ENCODE peak calls at places on chromosomes 13 and 19, in five cellular contexts. I is K562, G is HepG2, W is GM12878, R is H1. T is an unnamed sample.

GRCh38 chr13:40672310-40673060 is 6.0 kb upstream of the FOXO1 start:
- DNase-seq in I (peak), G (peak), W (no peak), R (no peak), T (peak)

GRCh38 chr13:66154981-66155380 is 1075.2 kb downstream of the PCDH9 start:
- DNase-seq in I (no peak), G (no peak), W (no peak), R (no peak), T (no peak)

GRCh38 chr13:57946361-57946760 is 314.8 kb downstream of the PCDH17 start:
- DNase-seq in I (no peak), G (no peak), W (no peak), R (no peak), T (no peak)

GRCh38 chr19:611506-611869 is 21.8 kb downstream of the HCN2 start:
- DNase-seq in I (no peak), G (no peak), W (no peak), R (no peak), T (no peak)

GRCh38 chr13:40613192-40613818 is 53.1 kb downstream of the FOXO1 start:
- DNase-seq in I (no peak), G (no peak), W (peak), R (no peak), T (no peak)

GRCh38 chr13:73998631-73999030 is 135.6 kb downstream of the KLF12 start:
- DNase-seq in I (no peak), G (no peak), W (no peak), R (no peak), T (no peak)

GRCh38 chr13:113638806-113639205 is 19.2 kb downstream of the ATP4B start:
- DNase-seq in I (no peak), G (no peak), W (no peak), R (no peak), T (no peak)

GRCh38 chr19:44002566-44003460 is at the start of gene ZNF230:
- DNase-seq in I (peak), G (peak), W (peak), R (peak), T (peak)

GRCh38 chr19:871446-872265 is 12.2 kb downstream of the CFD start:
- DNase-seq in I (peak), G (peak), W (no peak), R (peak), T (peak)

GRCh38 chr13:37473035-37473434 is 125.5 kb downstream of the POSTN start:
- DNase-seq in I (peak), G (no peak), W (no peak), R (peak), T (peak)

GRCh38 chr19:11437955-11438354 is 2.5 kb downstream of the PRKCSH start:
- DNase-seq in I (no peak), G (no peak), W (no peak), R (no peak), T (no peak)

GRCh38 chr19:45321848-45322247 is 827 bp downstream of the CKM start:
- DNase-seq in I (no peak), G (no peak), W (no peak), R (no peak), T (no peak)

GRCh38 chr19:21750586-21751128 is 16.7 kb downstream of the ZNF100 start:
- DNase-seq in I (no peak), G (no peak), W (no peak), R (no peak), T (no peak)

GRCh38 chr19:5700455-5701092 is 10.5 kb downstream of the RPL36 start:
- DNase-seq in I (no peak), G (no peak), W (no peak), R (no peak), T (peak)

GRCh38 chr13:66943530-66943929 is 286.6 kb downstream of the PCDH9 start:
- DNase-seq in I (no peak), G (no peak), W (no peak), R (no peak), T (no peak)

DNA sequence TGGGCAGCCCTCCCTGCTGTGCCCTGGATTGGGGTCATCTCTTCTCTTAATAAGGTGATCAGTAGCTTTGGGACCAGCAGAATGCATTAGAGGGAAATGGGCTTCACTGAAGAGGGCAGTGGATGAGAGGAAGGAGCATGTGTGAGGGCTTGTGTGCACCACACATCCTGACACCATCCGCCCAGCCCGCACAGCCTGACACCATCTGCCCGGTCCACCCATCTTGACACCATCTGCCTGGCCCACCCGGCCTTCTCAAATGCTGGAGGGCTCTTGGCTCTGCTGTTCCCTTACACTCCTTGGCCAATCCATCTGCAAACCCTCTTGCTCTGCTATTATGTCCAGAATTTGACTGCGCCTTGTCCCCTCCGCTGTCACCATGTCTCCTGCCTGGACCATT is 41.8 kb downstream of the BICRA start:
- DNase-seq in I (no peak), G (no peak), W (no peak), R (no peak), T (no peak)
- TF ChIP-seq CTCF in I (no peak), G (no peak), W (no peak), R (no peak), T (no peak)

GRCh38 chr13:109256866-109257760 is 529.3 kb downstream of the IRS2 start:
- DNase-seq in I (no peak), G (peak), W (no peak), R (no peak), T (peak)
- TF ChIP-seq POLR2AphosphoS5 in I (no peak), G (no peak), W (no peak), R (no peak), T (no peak)

GRCh38 chr13:108278466-108278865 is 8.9 kb downstream of the TNFSF13B start:
- DNase-seq in I (no peak), G (no peak), W (no peak), R (no peak), T (no peak)
- TF ChIP-seq CREB1 in I (no peak), G (no peak), W (no peak), R (no peak), T (no peak)

DNA sequence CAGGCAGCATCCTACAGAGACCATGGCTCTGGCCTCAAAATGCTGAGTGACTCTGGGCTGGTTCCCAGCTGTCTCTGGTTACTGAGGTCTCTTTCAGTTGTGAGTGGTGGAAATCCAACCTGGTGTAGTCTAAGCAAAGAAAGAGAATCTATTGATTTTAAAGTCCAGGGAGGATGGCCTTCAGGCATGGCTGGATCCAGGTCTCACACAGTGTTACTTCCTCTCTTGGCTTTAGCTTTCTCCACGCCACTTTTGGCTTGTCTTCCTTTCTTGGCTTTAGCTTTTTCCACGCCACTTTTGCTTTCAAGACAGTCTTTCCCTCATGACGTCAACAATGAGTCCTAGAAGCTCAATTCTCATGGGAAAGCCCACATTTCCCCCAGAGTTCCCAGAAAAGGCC is 4.1 kb downstream of the CYP4F3 start:
- DNase-seq in I (no peak), G (no peak), W (no peak), R (no peak), T (no peak)
- TF ChIP-seq CTCF in I (no peak), G (no peak), W (no peak), R (no peak), T (no peak)

DNA sequence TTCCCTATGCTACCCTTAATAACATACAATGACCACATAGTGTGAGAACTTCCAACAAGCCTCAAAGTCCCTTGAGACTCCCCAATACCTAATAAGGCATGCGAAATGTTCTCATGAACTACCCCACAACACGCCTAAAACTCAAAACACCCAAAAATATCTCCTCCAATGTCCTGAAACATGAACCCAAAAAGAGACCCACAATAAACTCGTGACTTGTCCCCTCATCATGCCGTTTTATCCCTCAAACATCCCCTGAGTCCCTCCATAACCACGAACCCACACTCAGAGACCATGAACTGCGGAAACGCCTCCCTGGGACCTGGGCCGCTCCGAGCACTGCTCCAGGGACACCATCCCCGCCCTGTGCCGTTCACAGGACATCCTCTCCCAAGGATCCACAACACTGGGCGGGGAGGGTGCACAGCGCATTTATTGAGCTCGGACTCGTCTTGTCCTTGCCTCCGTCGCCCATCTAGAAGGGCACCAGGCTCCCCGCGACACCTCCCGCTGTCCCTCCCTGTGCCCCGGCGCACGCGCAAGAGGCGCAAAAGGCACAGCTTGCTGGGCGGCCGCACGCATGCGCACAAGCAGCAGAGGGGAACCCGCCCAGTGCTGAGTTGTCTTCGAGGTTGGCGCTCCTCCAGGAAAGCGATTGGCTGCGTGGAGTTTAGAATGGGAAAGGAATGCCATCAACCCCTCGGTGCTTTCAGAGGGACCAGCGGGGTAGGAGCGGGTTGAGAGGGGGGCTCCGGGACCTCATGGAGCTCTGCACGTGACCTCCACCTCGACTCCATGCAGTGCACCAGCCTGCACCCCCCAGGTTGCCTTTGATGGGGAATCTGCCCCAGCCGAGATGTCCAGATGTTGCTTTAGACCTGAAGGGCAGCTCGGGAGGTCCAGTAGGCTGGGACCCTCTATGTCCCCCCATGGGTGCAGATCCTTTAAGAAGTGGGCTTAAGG is 8.8 kb downstream of the FXYD3 start:
- DNase-seq in I (peak), G (no peak), W (peak), R (no peak), T (peak)
- TF ChIP-seq POLR2AphosphoS5 in I (no peak), G (no peak), W (peak), R (no peak), T (peak)

GRCh38 chr19:3008994-3009393 is 20.1 kb downstream of the TLE2 start:
- DNase-seq in I (no peak), G (no peak), W (no peak), R (no peak), T (no peak)

GRCh38 chr19:3005345-3005744 is 23.7 kb downstream of the TLE2 start:
- DNase-seq in I (no peak), G (no peak), W (no peak), R (no peak), T (no peak)

GRCh38 chr19:3006075-3006767 is 22.9 kb downstream of the TLE2 start:
- DNase-seq in I (peak), G (no peak), W (no peak), R (peak), T (peak)

GRCh38 chr19:3010871-3011270 is 18.2 kb downstream of the TLE2 start:
- DNase-seq in I (no peak), G (no peak), W (no peak), R (no peak), T (no peak)

GRCh38 chr19:3007975-3008374 is 21.1 kb downstream of the TLE2 start:
- DNase-seq in I (no peak), G (no peak), W (no peak), R (no peak), T (no peak)
- TF ChIP-seq CREB1 in I (no peak), G (no peak), W (no peak), R (no peak), T (no peak)

DNA sequence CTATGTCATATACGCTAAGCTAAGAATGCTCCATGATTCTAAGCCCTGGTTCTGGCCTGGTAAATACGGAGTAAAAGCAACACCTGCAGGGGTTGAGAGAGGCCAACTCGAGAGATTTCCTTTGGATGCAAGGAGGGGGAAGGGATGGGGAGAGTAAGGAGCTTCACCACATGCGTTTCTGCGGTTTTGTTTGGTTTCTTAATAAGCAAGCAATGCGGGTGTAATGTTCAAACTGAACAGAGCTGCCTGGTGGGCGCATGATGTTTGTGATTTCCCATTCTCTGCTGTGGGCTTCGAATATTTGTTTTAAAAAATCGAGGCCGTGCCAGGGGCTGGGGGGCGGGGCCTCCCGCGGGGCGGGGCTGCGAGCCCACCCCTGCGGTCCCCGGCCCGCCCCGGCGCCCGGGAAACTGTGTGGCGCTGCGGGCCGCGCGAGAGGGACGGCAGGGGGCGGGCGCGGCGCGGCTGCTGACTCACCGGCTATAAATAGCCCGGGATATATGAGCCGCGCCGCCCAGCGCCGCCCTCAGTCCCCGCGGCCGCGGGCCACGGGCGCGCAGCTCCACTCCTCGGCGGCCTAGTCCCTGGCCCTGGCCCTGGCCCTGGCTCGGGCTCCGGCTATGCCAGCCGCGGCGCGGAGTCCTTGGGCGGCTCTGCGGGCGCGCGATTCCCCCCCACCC is 5.1 kb downstream of the BBC3 start:
- DNase-seq in I (peak), G (peak), W (no peak), R (peak), T (peak)
- TF ChIP-seq CTCF in I (peak), G (peak), W (peak), R (no peak), T (peak)

GRCh38 chr19:3184847-3185481 is 766 bp upstream of the NCLN start:
- DNase-seq in I (peak), G (no peak), W (no peak), R (no peak), T (peak)
- TF ChIP-seq POLR2AphosphoS5 in I (no peak), G (no peak), W (no peak), R (no peak), T (no peak)

GRCh38 chr19:32345261-32346207 is at the start of gene ZNF507:
- DNase-seq in I (peak), G (peak), W (no peak), R (peak), T (peak)
- TF ChIP-seq CREB1 in I (no peak), G (no peak), W (no peak), R (no peak), T (peak)